ENCODE peak calls at places on chromosomes 5 and 9, in nine cellular contexts. H is keratinocyte, M is kidney, I is AG10803, V is GM13976, D is MM.1S, C is right atrium auricular region, O is A549, J is mesothelial cell of epicardium. N is an unnamed sample.

GRCh38 chr9:118896356-118897000 is 472.8 kb downstream of the BRINP1 start:
- DNase-seq in C (no peak), J (no peak), H (no peak), I (no peak), M (no peak), D (no peak), V (no peak), O (no peak), N (no peak)

GRCh38 chr9:87872079-87872624 is 10.5 kb upstream of the SPATA31E1 start:
- DNase-seq in C (peak; percentile 54), M (no peak), D (no peak), I (peak; percentile 29), O (no peak), J (no peak), V (no peak), H (no peak), N (no peak)

GRCh38 chr5:124647393-124647792 is 99.0 kb downstream of the ZNF608 start:
- DNase-seq in V (no peak), J (no peak), I (no peak), C (no peak), M (no peak), H (no peak), D (no peak), O (no peak), N (no peak)

GRCh38 chr9:115157245-115157674 is 39.3 kb upstream of the TNC start:
- DNase-seq in I (peak; percentile 83), H (peak; percentile 49), J (no peak), C (no peak), V (no peak), O (peak; percentile 62), D (no peak), M (no peak), N (no peak)

GRCh38 chr5:78361226-78361993 is 993 bp downstream of the SCAMP1 start:
- DNase-seq in M (peak; percentile 63), H (peak; percentile 28), J (no peak), O (peak; percentile 68), I (peak; percentile 49), C (peak; percentile 63), D (peak; percentile 27), V (no peak), N (no peak)

GRCh38 chr5:42912184-42912766 is 100.6 kb upstream of the SELENOP start:
- DNase-seq in J (no peak), H (no peak), O (peak; percentile 73), I (peak; percentile 58), M (no peak), C (no peak), D (peak; percentile 60), V (peak; percentile 29), N (peak; percentile 74)

GRCh38 chr9:127925959-127926949 is 4.3 kb downstream of the PIP5KL1 start:
- DNase-seq in O (no peak), D (no peak), H (no peak), J (no peak), I (no peak), C (no peak), V (no peak), M (no peak), N (no peak)

GRCh38 chr5:40074801-40075200 is 604.9 kb upstream of the PTGER4 start:
- DNase-seq in I (peak; percentile 1), V (no peak), D (no peak), C (no peak), H (no peak), J (no peak), M (no peak), O (no peak), N (no peak)

GRCh38 chr9:6551126-6551525 is 94.4 kb downstream of the GLDC start:
- DNase-seq in I (no peak), O (no peak), M (no peak), V (no peak), H (no peak), C (no peak), J (no peak), D (no peak), N (no peak)

GRCh38 chr5:112866739-112867138 is 5.7 kb downstream of the SRP19 start:
- DNase-seq in O (no peak), I (no peak), D (no peak), H (no peak), J (no peak), M (no peak), C (no peak), V (no peak), N (no peak)

GRCh38 chr9:131478911-131479310 is 23.8 kb upstream of the POMT1 start:
- DNase-seq in H (no peak), I (no peak), M (peak; percentile 1), J (no peak), V (no peak), D (no peak), C (no peak), O (no peak), N (no peak)

GRCh38 chr5:172042183-172042582 is 35.7 kb upstream of the FBXW11 start:
- DNase-seq in D (no peak), M (no peak), J (no peak), C (no peak), V (no peak), O (no peak), H (no peak), I (no peak), N (no peak)

GRCh38 chr5:172043822-172044221 is 37.4 kb upstream of the FBXW11 start:
- DNase-seq in D (no peak), J (no peak), C (no peak), I (no peak), V (no peak), M (no peak), H (no peak), O (no peak), N (no peak)

GRCh38 chr5:172046613-172047012 is 40.2 kb upstream of the FBXW11 start:
- DNase-seq in M (no peak), V (no peak), H (no peak), D (no peak), I (no peak), J (no peak), O (no peak), C (no peak), N (no peak)

GRCh38 chr5:172045315-172045632 is 38.8 kb upstream of the FBXW11 start:
- DNase-seq in I (no peak), J (no peak), D (no peak), H (no peak), O (no peak), C (no peak), V (no peak), M (no peak), N (no peak)

DNA sequence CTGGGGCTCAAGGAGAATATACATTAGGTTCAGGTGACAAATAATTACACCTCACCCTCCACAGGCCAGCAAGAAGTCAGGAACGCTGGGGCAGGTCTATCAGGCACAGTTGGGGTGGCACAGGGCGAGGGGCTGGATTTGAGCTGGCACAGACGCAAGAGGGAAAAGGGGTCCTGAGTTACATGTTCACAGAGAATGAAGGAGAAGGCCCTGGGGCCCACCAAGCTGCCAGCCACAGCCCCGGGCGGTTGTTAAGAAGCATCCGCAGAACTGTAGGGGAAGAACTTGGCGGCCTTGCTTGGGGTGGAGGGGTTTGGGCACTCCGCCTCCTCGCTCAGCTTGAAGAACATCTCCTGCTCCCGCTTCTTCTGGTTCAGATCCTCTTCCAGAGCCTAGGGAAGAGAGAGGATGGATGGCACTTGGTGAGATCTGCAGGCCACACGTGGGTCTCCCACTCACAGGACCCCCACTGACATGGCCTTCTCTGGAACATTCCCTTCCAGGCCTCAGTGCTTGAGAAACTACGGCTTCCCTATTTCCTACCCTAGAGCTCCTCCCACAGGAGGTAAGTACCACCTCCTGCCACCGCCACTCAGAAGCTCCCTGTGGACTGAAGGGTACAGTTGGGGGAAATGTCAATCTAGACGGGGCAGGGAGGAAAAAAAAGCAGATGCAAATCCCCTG is 38.3 kb upstream of the FBXW11 start:
- DNase-seq in J (no peak), D (no peak), O (no peak), H (no peak), V (no peak), M (no peak), C (no peak), I (no peak), N (no peak)
- TF ChIP-seq CTCF in J (no peak), D (no peak), O (no peak), H (no peak), V (no peak), M (no peak), C (no peak), I (no peak), N (no peak)

GRCh38 chr5:6274846-6275543 is 103.4 kb downstream of the MED10 start:
- DNase-seq in D (no peak), I (no peak), C (no peak), O (no peak), J (no peak), H (no peak), V (peak; percentile 26), M (no peak), N (peak; percentile 68)
- TF ChIP-seq CTCF in D (no peak), I (no peak), C (no peak), O (no peak), J (no peak), H (no peak), V (no peak), M (no peak), N (no peak)

DNA sequence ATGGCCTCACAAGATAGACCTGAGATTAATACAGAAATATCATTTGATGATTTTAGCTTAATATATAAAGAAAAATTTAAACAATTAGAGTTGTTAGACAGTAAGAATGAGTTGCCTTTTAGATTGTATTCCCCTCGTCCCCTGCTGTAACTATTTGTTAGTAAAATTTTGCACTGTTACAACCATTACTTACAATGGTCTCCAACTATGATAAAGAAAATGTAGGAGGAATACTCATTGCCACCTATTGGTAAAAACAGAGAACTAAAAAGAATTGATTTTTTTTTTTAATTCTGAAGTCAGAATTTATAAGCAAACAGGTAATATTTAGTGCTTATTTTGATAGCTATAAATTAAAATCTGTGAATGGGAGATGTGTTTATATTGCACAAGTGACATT is 937.6 kb downstream of the TLE4 start:
- DNase-seq in J (no peak), O (no peak), V (no peak), M (no peak), H (no peak), C (no peak), D (no peak), I (no peak), N (no peak)
- TF ChIP-seq CTCF in J (peak; percentile 45), O (no peak), V (no peak), M (no peak), H (peak; percentile 3), C (no peak), D (no peak), I (no peak), N (no peak)

GRCh38 chr5:5883116-5883515 is 460.6 kb downstream of the ICE1 start:
- DNase-seq in O (no peak), J (no peak), M (no peak), V (no peak), H (no peak), C (no peak), D (no peak), I (no peak), N (no peak)

GRCh38 chr5:5882706-5883105 is 460.2 kb downstream of the ICE1 start:
- DNase-seq in I (no peak), J (no peak), D (no peak), C (no peak), O (no peak), M (no peak), H (no peak), V (no peak), N (no peak)

GRCh38 chr5:5880364-5880763 is 457.9 kb downstream of the ICE1 start:
- DNase-seq in C (no peak), J (no peak), H (no peak), D (no peak), I (no peak), M (no peak), V (no peak), O (no peak), N (no peak)

GRCh38 chr5:5883562-5883961 is 461.1 kb downstream of the ICE1 start:
- DNase-seq in C (no peak), H (no peak), I (no peak), J (no peak), V (no peak), D (no peak), M (no peak), O (no peak), N (no peak)

GRCh38 chr5:5881294-5881693 is 458.8 kb downstream of the ICE1 start:
- DNase-seq in J (no peak), V (peak; percentile 29), H (no peak), D (no peak), C (no peak), O (no peak), M (no peak), I (no peak), N (peak; percentile 7)
- TF ChIP-seq CTCF in J (no peak), V (peak; percentile 5), H (no peak), D (peak; percentile 19), C (no peak), O (no peak), M (no peak), I (no peak), N (no peak)